ENCODE peak calls at places on chromosomes 7 and 10, in eight cellular contexts. Z is putamen; V is GM23248; Q is central memory CD8-positive, alpha-beta T cell; L is NCI-H1417; H is H1; U is naive thymus-derived CD4-positive, alpha-beta T cell; Y is progenitor cell of endocrine pancreas. T is an unnamed sample.

GRCh38 chr10:79351332-79351731 is 4.1 kb downstream of the PPIF start:
- DNase-seq in Z (no peak), V (no peak), Q (no peak), L (no peak), H (no peak), U (no peak), Y (no peak), T (no peak)

GRCh38 chr10:132702601-132703304 is 83.2 kb downstream of the NKX6-2 start:
- DNase-seq in Z (no peak), V (no peak), Q (no peak), L (no peak), H (no peak), U (no peak), Y (no peak), T (no peak)

GRCh38 chr7:144830811-144831210 is 5.0 kb downstream of the TPK1 start:
- DNase-seq in Z (no peak), V (peak), Q (no peak), L (no peak), H (no peak), U (no peak), Y (no peak), T (no peak)

GRCh38 chr10:77564781-77565589 is 72.6 kb downstream of the KCNMA1 start:
- DNase-seq in Z (no peak), V (peak), Q (no peak), L (no peak), H (peak), U (no peak), Y (no peak), T (no peak)

GRCh38 chr7:150481207-150481920 is 30.9 kb downstream of the GIMAP8 start:
- DNase-seq in Z (no peak), V (no peak), Q (peak), L (no peak), H (no peak), U (peak), Y (no peak), T (no peak)

GRCh38 chr10:48404646-48405045 is 98.2 kb downstream of the MAPK8 start:
- DNase-seq in Z (no peak), V (peak), Q (no peak), L (no peak), H (no peak), U (no peak), Y (no peak), T (no peak)

GRCh38 chr10:97683556-97684357 is 3.3 kb downstream of the AVPI1 start:
- DNase-seq in Z (no peak), V (peak), Q (no peak), L (no peak), H (no peak), U (no peak), Y (no peak), T (no peak)

GRCh38 chr10:114181971-114182370 is 2.8 kb downstream of the TDRD1 start:
- DNase-seq in Z (no peak), V (no peak), Q (no peak), L (no peak), H (no peak), U (no peak), Y (no peak), T (no peak)

GRCh38 chr7:132351858-132352539 is 224.3 kb downstream of the PLXNA4 start:
- DNase-seq in Z (no peak), V (peak), Q (no peak), L (no peak), H (no peak), U (no peak), Y (no peak), T (no peak)

GRCh38 chr10:24920907-24921881 is 31.2 kb downstream of the PRTFDC1 start:
- DNase-seq in Z (peak), V (peak), Q (no peak), L (no peak), H (no peak), U (no peak), Y (no peak), T (no peak)

GRCh38 chr10:132678436-132679216 is 107.3 kb downstream of the NKX6-2 start:
- DNase-seq in Z (no peak), V (no peak), Q (no peak), L (no peak), H (no peak), U (no peak), Y (no peak), T (no peak)